ENCODE peak calls at places on chromosome 13, in ten cellular contexts. One of them, this sample, is unnamed.

GRCh38 chr13:100722517-100722916 is 47.9 kb upstream of the TMTC4 start:
- DNase-seq in transverse colon: no peak
- DNase-seq in cardiac muscle cell: no peak
- DNase-seq in GM23338: peak; percentile 28
- DNase-seq in tibial nerve: no peak
- DNase-seq in ascending aorta: no peak
- DNase-seq in uterus: no peak
- DNase-seq in heart right ventricle: no peak
- DNase-seq in psoas muscle: no peak
- DNase-seq in neural progenitor cell: peak; percentile 6
- DNase-seq in this sample: no peak

GRCh38 chr13:85828094-85828684 is 29.0 kb upstream of the SLITRK6 start:
- DNase-seq in GM23338: peak; percentile 47
- DNase-seq in neural progenitor cell: peak; percentile 29
- DNase-seq in psoas muscle: no peak
- DNase-seq in cardiac muscle cell: peak; percentile 39
- DNase-seq in transverse colon: no peak
- DNase-seq in tibial nerve: no peak
- DNase-seq in heart right ventricle: no peak
- DNase-seq in ascending aorta: no peak
- DNase-seq in uterus: no peak
- DNase-seq in this sample: no peak

GRCh38 chr13:64534302-64534701 is 2695.8 kb downstream of the PCDH9 start:
- DNase-seq in psoas muscle: no peak
- DNase-seq in ascending aorta: no peak
- DNase-seq in neural progenitor cell: no peak
- DNase-seq in uterus: no peak
- DNase-seq in tibial nerve: no peak
- DNase-seq in cardiac muscle cell: no peak
- DNase-seq in heart right ventricle: no peak
- DNase-seq in transverse colon: no peak
- DNase-seq in GM23338: peak; percentile 43
- DNase-seq in this sample: no peak

GRCh38 chr13:95146486-95146885 is 154.8 kb downstream of the ABCC4 start:
- DNase-seq in cardiac muscle cell: no peak
- DNase-seq in transverse colon: no peak
- DNase-seq in tibial nerve: no peak
- DNase-seq in psoas muscle: no peak
- DNase-seq in GM23338: no peak
- DNase-seq in ascending aorta: no peak
- DNase-seq in heart right ventricle: no peak
- DNase-seq in neural progenitor cell: no peak
- DNase-seq in uterus: no peak
- DNase-seq in this sample: no peak

GRCh38 chr13:71517004-71517403 is 350.0 kb downstream of the DACH1 start:
- DNase-seq in GM23338: no peak
- DNase-seq in tibial nerve: no peak
- DNase-seq in ascending aorta: no peak
- DNase-seq in cardiac muscle cell: no peak
- DNase-seq in psoas muscle: no peak
- DNase-seq in uterus: no peak
- DNase-seq in transverse colon: no peak
- DNase-seq in heart right ventricle: no peak
- DNase-seq in neural progenitor cell: no peak
- DNase-seq in this sample: no peak

GRCh38 chr13:73096173-73097117 is 37.6 kb downstream of the KLF5 start:
- DNase-seq in uterus: no peak
- DNase-seq in ascending aorta: no peak
- DNase-seq in neural progenitor cell: no peak
- DNase-seq in cardiac muscle cell: no peak
- DNase-seq in transverse colon: no peak
- DNase-seq in tibial nerve: no peak
- DNase-seq in GM23338: no peak
- DNase-seq in psoas muscle: no peak
- DNase-seq in heart right ventricle: no peak
- DNase-seq in this sample: no peak

GRCh38 chr13:90787007-90787406 is 560.5 kb upstream of the MIR17HG start:
- DNase-seq in transverse colon: no peak
- DNase-seq in uterus: no peak
- DNase-seq in GM23338: no peak
- DNase-seq in ascending aorta: no peak
- DNase-seq in cardiac muscle cell: peak; percentile 33
- DNase-seq in tibial nerve: no peak
- DNase-seq in neural progenitor cell: no peak
- DNase-seq in heart right ventricle: no peak
- DNase-seq in psoas muscle: no peak
- DNase-seq in this sample: no peak

GRCh38 chr13:36872621-36873020 is 47.4 kb downstream of the SMAD9 start:
- DNase-seq in uterus: no peak
- DNase-seq in tibial nerve: no peak
- DNase-seq in ascending aorta: no peak
- DNase-seq in neural progenitor cell: peak; percentile 38
- DNase-seq in GM23338: peak; percentile 22
- DNase-seq in heart right ventricle: peak; percentile 19
- DNase-seq in cardiac muscle cell: no peak
- DNase-seq in psoas muscle: peak; percentile 26
- DNase-seq in transverse colon: peak; percentile 26
- DNase-seq in this sample: no peak

GRCh38 chr13:73991884-73992283 is 142.3 kb downstream of the KLF12 start:
- DNase-seq in uterus: no peak
- DNase-seq in cardiac muscle cell: no peak
- DNase-seq in neural progenitor cell: no peak
- DNase-seq in GM23338: no peak
- DNase-seq in ascending aorta: no peak
- DNase-seq in transverse colon: no peak
- DNase-seq in heart right ventricle: no peak
- DNase-seq in psoas muscle: no peak
- DNase-seq in tibial nerve: no peak
- DNase-seq in this sample: no peak

GRCh38 chr13:69279213-69279612 is 828.4 kb upstream of the ATXN8OS start:
- DNase-seq in tibial nerve: no peak
- DNase-seq in transverse colon: no peak
- DNase-seq in GM23338: no peak
- DNase-seq in psoas muscle: no peak
- DNase-seq in uterus: no peak
- DNase-seq in heart right ventricle: no peak
- DNase-seq in ascending aorta: no peak
- DNase-seq in cardiac muscle cell: no peak
- DNase-seq in neural progenitor cell: no peak
- DNase-seq in this sample: no peak

GRCh38 chr13:80840313-80840976 is 499.5 kb upstream of the SPRY2 start:
- DNase-seq in tibial nerve: no peak
- DNase-seq in heart right ventricle: no peak
- DNase-seq in uterus: peak; percentile 49
- DNase-seq in cardiac muscle cell: peak; percentile 97
- DNase-seq in transverse colon: no peak
- DNase-seq in neural progenitor cell: peak; percentile 56
- DNase-seq in ascending aorta: no peak
- DNase-seq in psoas muscle: no peak
- DNase-seq in GM23338: peak; percentile 39
- DNase-seq in this sample: no peak

GRCh38 chr13:99064624-99065249 is 86.9 kb upstream of the DOCK9 start:
- DNase-seq in tibial nerve: no peak
- DNase-seq in psoas muscle: no peak
- DNase-seq in GM23338: no peak
- DNase-seq in neural progenitor cell: no peak
- DNase-seq in uterus: no peak
- DNase-seq in transverse colon: no peak
- DNase-seq in heart right ventricle: no peak
- DNase-seq in cardiac muscle cell: no peak
- DNase-seq in ascending aorta: no peak
- DNase-seq in this sample: no peak

GRCh38 chr13:26344980-26345379 is 91.1 kb downstream of the CDK8 start:
- DNase-seq in neural progenitor cell: no peak
- DNase-seq in uterus: no peak
- DNase-seq in GM23338: no peak
- DNase-seq in tibial nerve: no peak
- DNase-seq in transverse colon: no peak
- DNase-seq in cardiac muscle cell: no peak
- DNase-seq in psoas muscle: no peak
- DNase-seq in heart right ventricle: no peak
- DNase-seq in ascending aorta: no peak
- DNase-seq in this sample: no peak

GRCh38 chr13:44651209-44651608 is 75.1 kb upstream of the TSC22D1 start:
- DNase-seq in neural progenitor cell: no peak
- DNase-seq in heart right ventricle: no peak
- DNase-seq in cardiac muscle cell: no peak
- DNase-seq in psoas muscle: no peak
- DNase-seq in uterus: no peak
- DNase-seq in GM23338: peak; percentile 57
- DNase-seq in tibial nerve: no peak
- DNase-seq in ascending aorta: no peak
- DNase-seq in transverse colon: no peak
- DNase-seq in this sample: no peak
- H3K27ac ChIP-seq in neural progenitor cell: no peak overlapping the region
- H3K27ac ChIP-seq in heart right ventricle: no peak overlapping the region
- H3K27ac ChIP-seq in cardiac muscle cell: no peak overlapping the region
- H3K27ac ChIP-seq in psoas muscle: no peak overlapping the region
- H3K27ac ChIP-seq in uterus: no peak overlapping the region
- H3K27ac ChIP-seq in GM23338: no peak overlapping the region
- H3K27ac ChIP-seq in tibial nerve: no peak overlapping the region
- H3K27ac ChIP-seq in ascending aorta: no peak overlapping the region
- H3K27ac ChIP-seq in transverse colon: no peak overlapping the region
- H3K27ac ChIP-seq in this sample: no peak overlapping the region

DNA sequence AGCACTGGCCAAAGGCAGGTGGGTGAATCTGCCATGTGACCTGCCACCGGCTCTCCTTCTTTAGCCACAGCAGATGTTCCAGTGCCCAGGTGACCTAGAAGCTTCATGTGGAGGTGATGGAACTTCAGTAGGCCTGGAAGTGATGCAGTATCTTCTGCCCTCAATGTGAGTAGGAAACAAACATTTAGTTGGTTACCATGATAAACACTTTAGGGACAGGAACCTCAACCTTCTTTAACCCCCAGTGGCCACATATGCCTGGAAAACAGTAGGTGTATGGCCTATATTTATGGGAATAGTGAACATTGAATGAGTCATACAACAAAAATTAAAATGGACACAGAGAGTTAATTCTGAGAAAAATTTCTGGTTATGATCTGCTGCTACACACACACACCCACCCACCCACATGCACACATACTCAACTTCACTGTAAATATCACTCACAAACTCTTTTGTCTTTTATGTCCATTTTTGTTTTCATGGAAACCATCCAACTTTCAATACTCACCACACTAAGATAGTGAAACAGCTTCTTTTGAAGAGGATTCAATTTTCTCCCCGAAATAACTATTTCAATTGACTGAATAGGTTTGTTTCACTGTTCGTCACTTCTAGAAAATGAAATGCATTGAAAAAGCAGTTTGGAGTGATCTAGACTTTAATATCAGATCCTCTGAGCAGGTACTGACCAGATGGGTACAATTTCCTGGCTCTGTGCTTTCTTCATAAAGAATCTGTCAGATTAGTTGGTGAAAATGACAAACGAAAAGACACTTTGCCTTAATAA is 97.3 kb downstream of the STARD13 start:
- DNase-seq in transverse colon: no peak
- DNase-seq in GM23338: no peak
- DNase-seq in neural progenitor cell: no peak
- DNase-seq in cardiac muscle cell: peak; percentile 46
- DNase-seq in uterus: no peak
- DNase-seq in heart right ventricle: no peak
- DNase-seq in ascending aorta: no peak
- DNase-seq in tibial nerve: no peak
- DNase-seq in psoas muscle: no peak
- DNase-seq in this sample: no peak
- H3K4me1 ChIP-seq in transverse colon: peaks cover 12% of the 10 kb centered on the region
- H3K4me1 ChIP-seq in GM23338: peaks cover 18% of the 10 kb centered on the region
- H3K4me1 ChIP-seq in neural progenitor cell: peaks cover 15% of the 10 kb centered on the region
- H3K4me1 ChIP-seq in cardiac muscle cell: no peaks in the 10 kb centered on the region
- H3K4me1 ChIP-seq in uterus: peaks cover 13% of the 10 kb centered on the region
- H3K4me1 ChIP-seq in heart right ventricle: peaks cover 88% of the 10 kb centered on the region
- H3K4me1 ChIP-seq in ascending aorta: peaks cover 28% of the 10 kb centered on the region
- H3K4me1 ChIP-seq in tibial nerve: no peaks in the 10 kb centered on the region
- H3K4me1 ChIP-seq in psoas muscle: peaks cover 6% of the 10 kb centered on the region
- H3K4me1 ChIP-seq in this sample: peaks cover 17% of the 10 kb centered on the region

GRCh38 chr13:30998548-30999140 is 66.2 kb downstream of the TEX26 start:
- DNase-seq in cardiac muscle cell: peak; percentile 32
- DNase-seq in transverse colon: no peak
- DNase-seq in heart right ventricle: no peak
- DNase-seq in uterus: no peak
- DNase-seq in psoas muscle: no peak
- DNase-seq in GM23338: no peak
- DNase-seq in tibial nerve: no peak
- DNase-seq in ascending aorta: no peak
- DNase-seq in neural progenitor cell: peak; percentile 27
- DNase-seq in this sample: no peak
- H3K4me3 ChIP-seq in cardiac muscle cell: no peak overlapping the region
- H3K4me3 ChIP-seq in transverse colon: no peak overlapping the region
- H3K4me3 ChIP-seq in heart right ventricle: no peak overlapping the region
- H3K4me3 ChIP-seq in uterus: no peak overlapping the region
- H3K4me3 ChIP-seq in psoas muscle: no peak overlapping the region
- H3K4me3 ChIP-seq in GM23338: no peak overlapping the region
- H3K4me3 ChIP-seq in tibial nerve: no peak overlapping the region
- H3K4me3 ChIP-seq in ascending aorta: no peak overlapping the region
- H3K4me3 ChIP-seq in neural progenitor cell: no peak overlapping the region
- H3K4me3 ChIP-seq in this sample: no peak overlapping the region

DNA sequence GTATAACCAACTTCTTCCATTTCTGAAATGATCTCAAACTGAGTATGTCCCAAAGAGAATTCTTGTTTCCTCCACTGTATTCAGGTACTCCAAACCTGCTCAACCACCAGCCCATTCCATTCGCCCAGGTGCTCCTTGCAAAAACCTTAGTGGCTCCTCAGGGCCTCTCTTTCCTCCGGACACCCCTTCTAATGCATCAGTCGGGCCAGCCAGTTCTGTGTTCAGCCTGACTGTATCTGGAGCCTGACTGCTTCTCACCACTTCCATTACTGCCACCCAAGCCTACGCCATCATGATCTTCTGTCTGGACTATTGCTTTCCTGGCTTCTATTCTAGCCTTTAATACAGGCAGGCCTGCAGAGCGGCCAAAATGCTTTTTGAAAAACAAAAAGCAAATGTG is 1.5 kb downstream of the PHF11 start:
- DNase-seq in neural progenitor cell: no peak
- DNase-seq in ascending aorta: no peak
- DNase-seq in cardiac muscle cell: no peak
- DNase-seq in tibial nerve: no peak
- DNase-seq in transverse colon: no peak
- DNase-seq in GM23338: no peak
- DNase-seq in heart right ventricle: no peak
- DNase-seq in uterus: no peak
- DNase-seq in psoas muscle: no peak
- DNase-seq in this sample: no peak
- H3K27ac ChIP-seq in neural progenitor cell: no peak overlapping the region
- H3K27ac ChIP-seq in ascending aorta: peak overlapping the region; percentile 95
- H3K27ac ChIP-seq in cardiac muscle cell: no peak overlapping the region
- H3K27ac ChIP-seq in tibial nerve: peak overlapping the region; percentile 44
- H3K27ac ChIP-seq in transverse colon: peak overlapping the region; percentile 91
- H3K27ac ChIP-seq in GM23338: no peak overlapping the region
- H3K27ac ChIP-seq in heart right ventricle: no peak overlapping the region
- H3K27ac ChIP-seq in uterus: peak overlapping the region; percentile 94
- H3K27ac ChIP-seq in psoas muscle: peak overlapping the region; percentile 94
- H3K27ac ChIP-seq in this sample: no peak overlapping the region

DNA sequence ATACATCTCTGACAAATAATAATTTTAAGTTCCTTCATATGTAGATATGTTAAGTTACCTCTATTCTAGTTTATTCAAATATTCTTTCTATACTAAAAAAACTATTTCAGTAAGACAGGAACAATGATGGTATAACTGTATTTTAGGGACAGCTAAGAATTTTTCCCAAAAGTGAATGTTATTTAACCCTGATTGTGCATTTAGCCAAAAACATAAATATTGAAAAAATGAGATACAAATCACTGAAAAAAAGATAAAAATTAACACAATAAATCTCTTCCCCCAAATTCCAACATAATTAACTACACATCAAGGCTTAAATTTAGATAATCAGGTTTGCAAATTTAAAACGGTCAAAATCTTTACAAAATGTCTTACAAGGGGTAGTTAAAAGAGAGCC is 58.1 kb downstream of the KCNRG start:
- DNase-seq in heart right ventricle: no peak
- DNase-seq in uterus: no peak
- DNase-seq in psoas muscle: no peak
- DNase-seq in cardiac muscle cell: no peak
- DNase-seq in tibial nerve: no peak
- DNase-seq in ascending aorta: no peak
- DNase-seq in transverse colon: no peak
- DNase-seq in GM23338: no peak
- DNase-seq in neural progenitor cell: no peak
- DNase-seq in this sample: no peak
- H3K4me1 ChIP-seq in heart right ventricle: peaks cover 15% of the 10 kb centered on the region
- H3K4me1 ChIP-seq in uterus: peaks cover 3% of the 10 kb centered on the region
- H3K4me1 ChIP-seq in psoas muscle: peaks cover 46% of the 10 kb centered on the region
- H3K4me1 ChIP-seq in cardiac muscle cell: peaks cover 8% of the 10 kb centered on the region
- H3K4me1 ChIP-seq in tibial nerve: no peaks in the 10 kb centered on the region
- H3K4me1 ChIP-seq in ascending aorta: peaks cover 16% of the 10 kb centered on the region
- H3K4me1 ChIP-seq in transverse colon: peaks cover 34% of the 10 kb centered on the region
- H3K4me1 ChIP-seq in GM23338: peaks cover 7% of the 10 kb centered on the region
- H3K4me1 ChIP-seq in neural progenitor cell: peaks cover 6% of the 10 kb centered on the region
- H3K4me1 ChIP-seq in this sample: peaks cover 40% of the 10 kb centered on the region